ENCODE peak calls at places on chromosome 2, in ten cellular contexts. S is breast epithelium, H is PC-3, U is GM12878, G is HCT116, V is Peyer's patch, C is tibial nerve, P is astrocyte, Y is prostate gland, Q is right atrium auricular region. I is an unnamed sample.
A peak's percentile ranks its signal among the peaks of the same experiment; 100 is the strongest.

GRCh38 chr2:95265182-95265581 is 9.1 kb upstream of the PROM2 start:
- DNase-seq in S (no peak), C (no peak), G (no peak), Y (no peak), P (no peak), Q (peak; percentile 28), H (no peak), U (no peak), V (no peak), I (no peak)

GRCh38 chr2:227219312-227220105 is 55.1 kb downstream of the COL4A3 start:
- DNase-seq in P (no peak), H (peak; percentile 59), V (no peak), Q (no peak), U (no peak), G (no peak), C (no peak), Y (no peak), S (no peak), I (no peak)

GRCh38 chr2:82992948-82993347 is 1466.1 kb downstream of the SUCLG1 start:
- DNase-seq in Q (no peak), V (no peak), P (no peak), U (no peak), S (no peak), H (peak; percentile 5), G (no peak), Y (no peak), C (no peak), I (no peak)

GRCh38 chr2:129885735-129886134 is 93.7 kb upstream of the RAB6C start:
- DNase-seq in G (no peak), H (no peak), U (no peak), P (no peak), Q (no peak), C (no peak), Y (no peak), S (no peak), V (no peak), I (no peak)

GRCh38 chr2:183079335-183079775 is 808 bp downstream of the DUSP19 start:
- DNase-seq in H (no peak), P (no peak), Y (no peak), C (no peak), G (no peak), Q (no peak), S (no peak), U (no peak), V (no peak), I (no peak)

GRCh38 chr2:42169869-42170465 is 814 bp downstream of the EML4 start:
- DNase-seq in Q (no peak), H (no peak), S (no peak), G (no peak), Y (no peak), V (no peak), U (no peak), C (no peak), P (no peak), I (no peak)

GRCh38 chr2:158968396-158969161 is at the start of gene TANC1:
- DNase-seq in V (peak; percentile 97), P (peak; percentile 85), S (peak; percentile 94), G (peak; percentile 74), Q (peak; percentile 93), C (peak; percentile 91), Y (peak; percentile 95), H (peak; percentile 94), U (peak; percentile 17), I (peak; percentile 77)

GRCh38 chr2:147364597-147364996 is 480.2 kb upstream of the ACVR2A start:
- DNase-seq in Y (no peak), G (no peak), S (no peak), C (no peak), P (no peak), U (no peak), Q (no peak), V (no peak), H (no peak), I (no peak)

GRCh38 chr2:237290249-237290648 is 123.7 kb downstream of the COL6A3 start:
- DNase-seq in Q (peak; percentile 91), G (no peak), Y (peak; percentile 15), V (no peak), C (peak; percentile 59), S (no peak), H (peak; percentile 67), U (no peak), P (no peak), I (peak; percentile 87)

GRCh38 chr2:234816056-234816455 is 135.8 kb upstream of the SH3BP4 start:
- DNase-seq in C (no peak), V (no peak), G (no peak), H (no peak), Y (no peak), P (no peak), Q (no peak), S (no peak), U (no peak), I (no peak)
- H3K27me3 ChIP-seq in C (no peaks in the 10 kb centered on the region), V (no peaks in the 10 kb centered on the region), G (no peaks in the 10 kb centered on the region), H (no peaks in the 10 kb centered on the region), Y (no peaks in the 10 kb centered on the region), P (peaks cover 2% of the 10 kb centered on the region), Q (no peaks in the 10 kb centered on the region), S (no peaks in the 10 kb centered on the region), U (no peaks in the 10 kb centered on the region), I (no peaks in the 10 kb centered on the region)

DNA sequence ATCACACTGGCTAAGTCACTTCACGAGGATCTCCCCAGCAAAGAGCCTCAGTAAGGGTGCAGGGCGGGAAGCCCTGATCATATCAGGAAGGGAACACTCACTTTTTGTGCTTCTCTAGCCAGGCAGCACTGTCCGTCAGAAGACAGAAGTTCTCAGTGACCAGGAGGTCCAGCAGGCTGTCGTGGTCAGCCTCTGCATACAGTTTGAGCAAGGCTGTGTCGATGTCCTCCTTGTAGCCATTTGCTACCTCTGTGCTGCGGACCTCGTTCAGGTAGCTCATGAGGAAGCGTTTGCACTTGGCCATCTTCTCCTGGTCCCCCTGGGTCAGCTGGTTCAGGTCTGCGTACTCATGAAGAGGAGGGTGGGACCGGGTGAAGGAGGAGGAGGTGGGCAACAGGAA is 38.7 kb downstream of the GPR45 start:
- DNase-seq in V (no peak), H (no peak), Q (no peak), U (no peak), P (no peak), G (no peak), C (no peak), S (no peak), Y (no peak), I (no peak)
- H3K36me3 ChIP-seq in V (peaks cover 88% of the 10 kb centered on the region), H (peaks cover 13% of the 10 kb centered on the region), Q (peaks cover 66% of the 10 kb centered on the region), U (peaks cover 50% of the 10 kb centered on the region), P (peaks cover 16% of the 10 kb centered on the region), G (peaks cover 8% of the 10 kb centered on the region), C (no peaks in the 10 kb centered on the region), S (no peaks in the 10 kb centered on the region), Y (peaks cover 6% of the 10 kb centered on the region), I (no peaks in the 10 kb centered on the region)

GRCh38 chr2:44932079-44932478 is 9.4 kb upstream of the SIX3 start:
- DNase-seq in U (no peak), Y (no peak), Q (no peak), H (no peak), S (no peak), P (no peak), C (no peak), G (no peak), V (no peak), I (no peak)

GRCh38 chr2:44932564-44933392 is 8.7 kb upstream of the SIX3 start:
- DNase-seq in Y (no peak), U (no peak), V (no peak), G (no peak), Q (no peak), C (no peak), H (no peak), S (no peak), P (no peak), I (no peak)

GRCh38 chr2:44929680-44930273 is 11.7 kb upstream of the SIX3 start:
- DNase-seq in C (no peak), S (no peak), G (no peak), P (no peak), Q (no peak), V (no peak), U (no peak), Y (no peak), H (no peak), I (no peak)

GRCh38 chr2:44930274-44930826 is 11.2 kb upstream of the SIX3 start:
- DNase-seq in G (no peak), V (no peak), H (no peak), U (no peak), C (no peak), S (no peak), P (no peak), Y (no peak), Q (no peak), I (no peak)

GRCh38 chr2:44931177-44931795 is 10.2 kb upstream of the SIX3 start:
- DNase-seq in H (no peak), V (no peak), G (no peak), U (no peak), Y (no peak), P (no peak), C (no peak), Q (no peak), S (no peak), I (no peak)
- H3K27me3 ChIP-seq in H (peaks cover 31% of the 10 kb centered on the region), V (no peaks in the 10 kb centered on the region), G (peaks cover under 1% of the 10 kb centered on the region), U (peaks cover 28% of the 10 kb centered on the region), Y (peaks cover 76% of the 10 kb centered on the region), P (peaks cover 86% of the 10 kb centered on the region), C (peaks cover 99% of the 10 kb centered on the region), Q (peaks cover 28% of the 10 kb centered on the region), S (peaks cover 12% of the 10 kb centered on the region), I (peaks cover 91% of the 10 kb centered on the region)

GRCh38 chr2:216139884-216140283 is 30.7 kb downstream of the XRCC5 start:
- DNase-seq in U (no peak), V (no peak), C (no peak), S (no peak), P (no peak), Y (no peak), G (peak; percentile 21), Q (no peak), H (peak; percentile 43), I (no peak)
- H3K36me3 ChIP-seq in U (peaks cover 32% of the 10 kb centered on the region), V (peaks cover 100% of the 10 kb centered on the region), C (no peaks in the 10 kb centered on the region), S (peaks cover 24% of the 10 kb centered on the region), P (peaks cover 80% of the 10 kb centered on the region), Y (peaks cover 18% of the 10 kb centered on the region), G (peaks cover 68% of the 10 kb centered on the region), Q (peaks cover 94% of the 10 kb centered on the region), H (peaks cover 87% of the 10 kb centered on the region), I (peaks cover 94% of the 10 kb centered on the region)

I was measured in gastrocnemius medialis.